ENCODE peak calls at places on chromosomes 4 and X, in five cellular contexts. T is T-cell, D is aorta, K is tibial artery, F is amniotic stem cell. X is an unnamed sample.

GRCh38 chr4:176156656-176157055 is 38.7 kb downstream of the SPATA4 start:
- DNase-seq in T (no peak), D (no peak), K (no peak), F (no peak), X (no peak)

GRCh38 chrX:72124540-72125201 is 7.0 kb downstream of the RTL5 start:
- DNase-seq in T (no peak), D (no peak), K (no peak), F (no peak), X (no peak)

GRCh38 chr4:7773401-7774187 is 166.1 kb downstream of the AFAP1 start:
- DNase-seq in T (no peak), D (peak), K (peak), F (no peak), X (no peak)

GRCh38 chr4:150164055-150164454 is 85.8 kb downstream of the DCLK2 start:
- DNase-seq in T (no peak), D (no peak), K (no peak), F (no peak), X (no peak)

GRCh38 chr4:190016369-190017289 is 10.4 kb downstream of the FRG2 start:
- DNase-seq in T (no peak), D (no peak), K (no peak), F (no peak), X (no peak)

GRCh38 chr4:181650033-181650825 is 593.0 kb upstream of the TENM3 start:
- DNase-seq in T (no peak), D (no peak), K (no peak), F (no peak), X (no peak)

GRCh38 chr4:75844151-75844662 is 58.0 kb downstream of the PPEF2 start:
- DNase-seq in T (no peak), D (no peak), K (no peak), F (peak), X (peak)

GRCh38 chrX:56343231-56343630 is 111.1 kb downstream of the KLF8 start:
- DNase-seq in T (no peak), D (no peak), K (no peak), F (no peak), X (no peak)

GRCh38 chrX:53561912-53562311 is 124.6 kb downstream of the HUWE1 start:
- DNase-seq in T (no peak), D (no peak), K (no peak), F (no peak), X (no peak)

GRCh38 chr4:173766231-173766630 is 236.2 kb upstream of the HAND2 start:
- DNase-seq in T (no peak), D (no peak), K (no peak), F (no peak), X (no peak)

GRCh38 chr4:23857353-23857752 is 32.5 kb downstream of the PPARGC1A start:
- DNase-seq in T (no peak), D (no peak), K (no peak), F (no peak), X (no peak)

GRCh38 chrX:55006827-55007621 is 6.9 kb downstream of the APEX2 start:
- DNase-seq in T (no peak), D (peak), K (no peak), F (no peak), X (no peak)

GRCh38 chr4:87853108-87853507 is 20.3 kb downstream of the MEPE start:
- DNase-seq in T (no peak), D (no peak), K (no peak), F (peak), X (peak)

GRCh38 chrX:25204182-25204581 is 188.4 kb upstream of the ARX start:
- DNase-seq in T (no peak), D (no peak), K (no peak), F (no peak), X (no peak)

GRCh38 chrX:83469551-83469950 is 38.5 kb upstream of the POU3F4 start:
- DNase-seq in T (no peak), D (no peak), K (no peak), F (no peak), X (no peak)

GRCh38 chr4:105651879-105652640 is 56.4 kb downstream of the INTS12 start:
- DNase-seq in T (no peak), D (no peak), K (no peak), F (no peak), X (no peak)

GRCh38 chr4:41645716-41646115 is 102.8 kb downstream of the PHOX2B start:
- DNase-seq in T (no peak), D (no peak), K (no peak), F (no peak), X (no peak)

GRCh38 chr4:101801957-101802356 is 11.4 kb downstream of the BANK1 start:
- DNase-seq in T (no peak), D (no peak), K (no peak), F (no peak), X (no peak)

GRCh38 chr4:77193046-77193445 is 36.0 kb downstream of the CCNG2 start:
- DNase-seq in T (no peak), D (no peak), K (no peak), F (no peak), X (no peak)

GRCh38 chr4:160159457-160159856 is 1056.6 kb downstream of the RAPGEF2 start:
- DNase-seq in T (no peak), D (peak), K (no peak), F (no peak), X (no peak)

GRCh38 chr4:13160906-13161305 is 323.2 kb downstream of the RAB28 start:
- DNase-seq in T (no peak), D (no peak), K (no peak), F (no peak), X (no peak)

GRCh38 chrX:9604111-9604907 is 139.5 kb downstream of the TBL1X start:
- DNase-seq in T (no peak), D (peak), K (peak), F (no peak), X (no peak)

GRCh38 chr4:8468746-8469535 is 28.4 kb downstream of the TRMT44 start:
- DNase-seq in T (peak), D (peak), K (peak), F (peak), X (peak)

GRCh38 chr4:119550857-119551532 is 77.6 kb downstream of the PDE5A start:
- DNase-seq in T (no peak), D (no peak), K (no peak), F (peak), X (no peak)

GRCh38 chr4:5826437-5827107 is 66.3 kb downstream of the CRMP1 start:
- DNase-seq in T (no peak), D (no peak), K (no peak), F (no peak), X (no peak)

GRCh38 chrX:71542825-71543224 is 9.9 kb downstream of the OGT start:
- DNase-seq in T (no peak), D (no peak), K (no peak), F (no peak), X (no peak)

GRCh38 chr4:124253080-124253479 is 459.5 kb downstream of the ANKRD50 start:
- DNase-seq in T (no peak), D (no peak), K (no peak), F (no peak), X (no peak)

GRCh38 chr4:93147524-93148212 is 680.9 kb upstream of the ATOH1 start:
- DNase-seq in T (no peak), D (no peak), K (no peak), F (no peak), X (no peak)

GRCh38 chrX:153669174-153669890 is 4.3 kb downstream of the PNCK start:
- DNase-seq in T (peak), D (peak), K (no peak), F (no peak), X (peak)

GRCh38 chr4:151569650-151570049 is 160.7 kb downstream of the FHIP1A start:
- DNase-seq in T (no peak), D (no peak), K (no peak), F (no peak), X (no peak)

GRCh38 chr4:185634066-185634652 is 98.9 kb upstream of the PDLIM3 start:
- DNase-seq in T (no peak), D (no peak), K (no peak), F (no peak), X (no peak)

GRCh38 chrX:24245201-24245600 is 68.7 kb downstream of the SUPT20HL2 start:
- DNase-seq in T (no peak), D (no peak), K (no peak), F (peak), X (no peak)

GRCh38 chr4:126939401-126939800 is 693.4 kb upstream of the INTU start:
- DNase-seq in T (no peak), D (no peak), K (no peak), F (peak), X (peak)